ENCODE peak calls at places on chromosomes 5 and 9, in nine cellular contexts. G is cardiac muscle cell, V is HCT116, U is uterus, T is astrocyte of the cerebellum, B is neural progenitor cell, F is tibial nerve, P is foreskin fibroblast, H is fibroblast of lung. M is an unnamed sample.

GRCh38 chr5:172758077-172758835 is 12.7 kb downstream of the DUSP1 start:
- DNase-seq in G (peak; percentile 97), V (no peak), U (peak; percentile 62), T (peak; percentile 86), B (peak; percentile 37), F (no peak), P (peak; percentile 81), H (peak; percentile 89), M (no peak)

GRCh38 chr9:99445377-99445891 is 223.4 kb downstream of the SEC61B start:
- DNase-seq in G (peak; percentile 85), V (no peak), U (no peak), T (peak; percentile 29), B (no peak), F (no peak), P (peak; percentile 96), H (peak; percentile 79), M (no peak)

GRCh38 chr5:91281409-91281808 is 101.7 kb downstream of the ARRDC3 start:
- DNase-seq in G (peak; percentile 69), V (peak; percentile 34), U (no peak), T (peak; percentile 83), B (no peak), F (no peak), P (peak; percentile 77), H (peak; percentile 69), M (no peak)

GRCh38 chr9:4680750-4681149 is 1.4 kb downstream of the CDC37L1 start:
- DNase-seq in G (peak; percentile 34), V (no peak), U (no peak), T (no peak), B (no peak), F (no peak), P (peak; percentile 46), H (peak; percentile 35), M (no peak)

GRCh38 chr5:132487841-132488555 is 2.6 kb downstream of the IRF1 start:
- DNase-seq in G (no peak), V (no peak), U (peak; percentile 12), T (no peak), B (no peak), F (no peak), P (no peak), H (no peak), M (no peak)

GRCh38 chr9:16154570-16155078 is 601.8 kb downstream of the CCDC171 start:
- DNase-seq in G (peak; percentile 49), V (no peak), U (no peak), T (no peak), B (peak; percentile 84), F (no peak), P (no peak), H (peak; percentile 37), M (no peak)

GRCh38 chr5:55276771-55277170 is 30.7 kb downstream of the DHX29 start:
- DNase-seq in G (no peak), V (no peak), U (no peak), T (no peak), B (no peak), F (no peak), P (peak; percentile 21), H (no peak), M (no peak)

GRCh38 chr5:4901890-4902289 is 238.2 kb upstream of the ADAMTS16 start:
- DNase-seq in G (no peak), V (no peak), U (no peak), T (no peak), B (no peak), F (no peak), P (no peak), H (no peak), M (no peak)

GRCh38 chr9:31486630-31487029 is 897.8 kb upstream of the ACO1 start:
- DNase-seq in G (no peak), V (no peak), U (no peak), T (no peak), B (no peak), F (no peak), P (no peak), H (no peak), M (no peak)

GRCh38 chr9:127523312-127523851 is 72.1 kb downstream of the LRSAM1 start:
- DNase-seq in G (peak; percentile 54), V (peak; percentile 50), U (peak; percentile 20), T (no peak), B (no peak), F (no peak), P (peak; percentile 58), H (peak; percentile 61), M (no peak)

GRCh38 chr9:134726722-134727034 is 85.1 kb downstream of the COL5A1 start:
- DNase-seq in G (no peak), V (no peak), U (no peak), T (no peak), B (no peak), F (no peak), P (no peak), H (no peak), M (no peak)

GRCh38 chr5:123807177-123807900 is 295.4 kb downstream of the CSNK1G3 start:
- DNase-seq in G (no peak), V (no peak), U (no peak), T (no peak), B (peak; percentile 56), F (no peak), P (peak; percentile 44), H (no peak), M (peak; percentile 83)

GRCh38 chr5:172949426-172949825 is 9.8 kb upstream of the RPL26L1 start:
- DNase-seq in G (no peak), V (no peak), U (no peak), T (no peak), B (no peak), F (no peak), P (no peak), H (no peak), M (no peak)

GRCh38 chr5:52870448-52870847 is 82.7 kb downstream of the ITGA1 start:
- DNase-seq in G (peak; percentile 50), V (no peak), U (no peak), T (no peak), B (peak; percentile 12), F (no peak), P (no peak), H (peak; percentile 35), M (no peak)

DNA sequence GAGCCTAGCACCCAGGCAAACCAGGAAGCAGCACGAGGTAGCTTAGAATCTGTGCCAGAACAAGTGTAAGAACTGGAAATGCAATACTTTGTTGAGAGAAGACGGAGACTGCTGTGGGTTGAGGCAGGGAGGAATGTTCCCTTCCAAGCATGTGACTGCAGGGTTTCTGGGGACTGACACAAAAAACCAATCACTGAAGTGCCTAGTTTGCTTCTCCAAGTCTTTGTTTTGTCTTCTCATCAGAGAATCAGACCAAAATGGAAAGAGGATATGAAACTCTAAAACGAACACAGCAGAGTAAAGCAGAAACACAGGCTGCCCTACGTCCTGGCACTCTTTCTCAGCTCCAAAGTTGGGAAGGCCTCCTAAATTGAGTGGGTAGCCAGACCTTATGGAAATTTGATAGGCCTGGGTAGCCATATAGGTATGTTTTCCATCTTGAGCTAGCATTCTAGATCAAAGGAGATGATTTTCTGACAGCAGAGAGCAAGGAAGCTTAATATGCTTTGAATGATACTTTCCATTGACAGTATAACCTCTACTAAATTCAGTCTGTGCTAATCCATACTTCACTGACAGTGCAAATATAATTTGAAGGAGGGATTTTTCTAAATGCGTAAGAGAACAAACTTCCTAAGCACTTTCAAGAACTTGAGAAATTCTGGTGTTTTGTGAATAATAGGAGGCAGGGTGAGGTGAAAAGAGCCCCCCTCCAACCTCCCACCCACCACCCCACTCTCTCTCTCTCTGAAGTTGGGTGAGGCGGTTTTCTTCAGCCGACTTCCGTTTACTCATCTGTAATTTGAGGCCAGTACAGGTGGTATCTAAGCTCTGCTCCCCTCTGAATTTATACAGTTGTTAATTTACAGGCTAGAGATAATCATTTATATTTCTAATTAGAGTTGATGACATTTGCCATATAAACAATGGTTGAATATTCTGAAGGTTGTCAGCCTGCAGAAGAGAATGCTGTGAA is 5.5 kb downstream of the ADRB2 start:
- DNase-seq in G (no peak), V (no peak), U (no peak), T (no peak), B (no peak), F (no peak), P (no peak), H (no peak), M (no peak)
- H3K4me3 ChIP-seq in G (no peak overlapping the region), V (no peak overlapping the region), U (no peak overlapping the region), T (no peak overlapping the region), B (no peak overlapping the region), F (peak overlapping the region; percentile 13), P (no peak overlapping the region), H (no peak overlapping the region), M (peak overlapping the region; percentile 89)

DNA sequence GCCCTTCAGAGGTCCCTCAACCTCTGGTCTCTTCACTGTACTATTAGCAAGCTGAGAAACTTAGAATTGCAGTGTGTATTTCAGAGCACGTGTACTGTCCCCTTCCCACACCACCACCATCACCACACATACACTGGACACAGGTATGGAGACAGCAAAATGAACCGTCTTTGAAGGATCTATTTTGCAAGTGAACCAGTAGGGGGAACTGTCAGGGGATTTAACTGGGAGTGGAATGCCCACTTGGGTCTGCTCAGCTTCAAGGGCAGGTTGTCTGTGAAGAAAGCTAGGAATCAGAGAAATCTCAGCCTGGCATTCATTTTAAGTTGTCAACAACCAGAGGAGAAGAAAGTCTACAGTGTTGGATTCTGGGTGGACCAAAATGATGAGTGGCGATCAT is 147.0 kb downstream of the DCP2 start:
- DNase-seq in G (no peak), V (peak; percentile 13), U (no peak), T (no peak), B (peak; percentile 44), F (no peak), P (no peak), H (no peak), M (no peak)
- TF ChIP-seq CTCF in G (peak; percentile 13), V (peak; percentile 50), U (no peak), T (peak; percentile 34), B (peak; percentile 56), F (no peak), P (peak; percentile 5), H (peak; percentile 13), M (peak; percentile 25)

GRCh38 chr5:110085826-110086225 is 396.1 kb downstream of the MAN2A1 start:
- DNase-seq in G (no peak), V (no peak), U (no peak), T (no peak), B (no peak), F (no peak), P (no peak), H (no peak), M (no peak)
- H3K4me3 ChIP-seq in G (no peak overlapping the region), V (no peak overlapping the region), U (no peak overlapping the region), T (no peak overlapping the region), B (no peak overlapping the region), F (no peak overlapping the region), P (no peak overlapping the region), H (no peak overlapping the region), M (no peak overlapping the region)

GRCh38 chr5:176577312-176578176 is 28.4 kb downstream of the CDHR2 start:
- DNase-seq in G (no peak), V (no peak), U (no peak), T (no peak), B (no peak), F (no peak), P (no peak), H (no peak), M (no peak)

GRCh38 chr5:176575488-176576422 is 26.6 kb downstream of the CDHR2 start:
- DNase-seq in G (no peak), V (no peak), U (no peak), T (no peak), B (no peak), F (no peak), P (no peak), H (no peak), M (no peak)

GRCh38 chr5:176575066-176575465 is 25.9 kb downstream of the CDHR2 start:
- DNase-seq in G (no peak), V (no peak), U (no peak), T (no peak), B (no peak), F (no peak), P (no peak), H (no peak), M (no peak)

GRCh38 chr5:176579323-176579722 is 30.2 kb downstream of the CDHR2 start:
- DNase-seq in G (no peak), V (no peak), U (no peak), T (no peak), B (no peak), F (no peak), P (no peak), H (no peak), M (no peak)

GRCh38 chr5:176578391-176578808 is 29.3 kb downstream of the CDHR2 start:
- DNase-seq in G (peak; percentile 36), V (peak; percentile 83), U (peak; percentile 40), T (no peak), B (peak; percentile 79), F (no peak), P (no peak), H (peak; percentile 26), M (peak; percentile 72)
- TF ChIP-seq CTCF in G (peak; percentile 50), V (peak; percentile 85), U (no peak), T (peak; percentile 55), B (peak; percentile 62), F (peak; percentile 50), P (peak; percentile 48), H (peak; percentile 50), M (peak; percentile 91)